ENCODE peak calls at places on chromosomes 2 and 18, in nine cellular contexts. B is CD8-positive, alpha-beta T cell; Q is lung; X is cardiac muscle cell; F is esophagus squamous epithelium; S is effector memory CD4-positive, alpha-beta T cell; R is upper lobe of right lung; A is HCT116; P is PC-9. D is an unnamed sample. For H3K4me1 and H3K27me3, the result is how much of the 10 kb centered on the place peaks cover.

GRCh38 chr2:111624401-111625156 is 259.4 kb downstream of the ANAPC1 start:
- DNase-seq in B (no peak), Q (no peak), X (peak), F (no peak), S (no peak), R (no peak), A (no peak), P (peak), D (no peak)

GRCh38 chr2:40123321-40123720 is 328.6 kb downstream of the SLC8A1 start:
- DNase-seq in B (no peak), Q (no peak), X (no peak), F (no peak), S (no peak), R (no peak), A (no peak), P (no peak), D (no peak)

GRCh38 chr2:39629646-39630045 is 36.1 kb upstream of the TMEM178A start:
- DNase-seq in B (no peak), Q (no peak), X (no peak), F (no peak), S (no peak), R (no peak), A (no peak), P (no peak), D (no peak)

GRCh38 chr2:150140777-150141176 is 346.7 kb downstream of the RND3 start:
- DNase-seq in B (no peak), Q (no peak), X (no peak), F (no peak), S (no peak), R (no peak), A (no peak), P (no peak), D (no peak)

GRCh38 chr2:113157897-113158753 is 15.6 kb upstream of the PSD4 start:
- DNase-seq in B (no peak), Q (peak), X (peak), F (no peak), S (no peak), R (no peak), A (no peak), P (peak), D (peak)

GRCh38 chr2:134231965-134232340 is 21.9 kb upstream of the MGAT5 start:
- DNase-seq in B (no peak), Q (no peak), X (no peak), F (no peak), S (no peak), R (no peak), A (no peak), P (no peak), D (no peak)

GRCh38 chr2:120066708-120067547 is 54.1 kb downstream of the EPB41L5 start:
- DNase-seq in B (no peak), Q (peak), X (peak), F (no peak), S (no peak), R (no peak), A (no peak), P (peak), D (peak)

GRCh38 chr2:176109226-176109954 is 2.3 kb downstream of the HOXD11 start:
- DNase-seq in B (no peak), Q (no peak), X (no peak), F (no peak), S (no peak), R (no peak), A (no peak), P (no peak), D (no peak)

GRCh38 chr2:168456526-168457176 is 579 bp downstream of the CERS6 start:
- DNase-seq in B (no peak), Q (peak), X (peak), F (no peak), S (no peak), R (peak), A (no peak), P (no peak), D (peak)

GRCh38 chr2:117835990-117836760 is 21.7 kb downstream of the DDX18 start:
- DNase-seq in B (peak), Q (peak), X (peak), F (peak), S (no peak), R (peak), A (no peak), P (no peak), D (peak)

GRCh38 chr2:30266051-30266621 is 34.8 kb downstream of the LBH start:
- DNase-seq in B (peak), Q (peak), X (peak), F (no peak), S (peak), R (no peak), A (no peak), P (no peak), D (peak)

GRCh38 chr2:207937818-207938217 is 87.5 kb downstream of the PLEKHM3 start:
- DNase-seq in B (no peak), Q (no peak), X (peak), F (no peak), S (no peak), R (no peak), A (no peak), P (no peak), D (no peak)

GRCh38 chr2:30385327-30385726 is 61.7 kb upstream of the LCLAT1 start:
- DNase-seq in B (no peak), Q (no peak), X (peak), F (no peak), S (no peak), R (no peak), A (no peak), P (no peak), D (no peak)

GRCh38 chr2:57107353-57107752 is 923.6 kb downstream of the CCDC85A start:
- DNase-seq in B (no peak), Q (no peak), X (no peak), F (no peak), S (no peak), R (no peak), A (no peak), P (no peak), D (no peak)

GRCh38 chr18:63067939-63068338 is 251.6 kb downstream of the BCL2 start:
- DNase-seq in B (no peak), Q (no peak), X (no peak), F (no peak), S (no peak), R (no peak), A (no peak), P (no peak), D (no peak)

GRCh38 chr2:221731432-221731831 is 159.3 kb upstream of the EPHA4 start:
- DNase-seq in B (no peak), Q (no peak), X (no peak), F (no peak), S (no peak), R (no peak), A (no peak), P (peak), D (no peak)

GRCh38 chr2:172253190-172254052 is 150.7 kb upstream of the DLX2 start:
- DNase-seq in B (no peak), Q (peak), X (peak), F (no peak), S (peak), R (no peak), A (peak), P (peak), D (peak)

GRCh38 chr2:226794077-226794670 is 5.4 kb downstream of the IRS1 start:
- DNase-seq in B (no peak), Q (no peak), X (no peak), F (no peak), S (no peak), R (no peak), A (no peak), P (peak), D (no peak)

GRCh38 chr2:62196278-62196901 is 475 bp downstream of the B3GNT2 start:
- DNase-seq in B (no peak), Q (peak), X (no peak), F (no peak), S (peak), R (peak), A (no peak), P (peak), D (peak)

GRCh38 chr2:159300586-159300985 is 14.1 kb upstream of the WDSUB1 start:
- DNase-seq in B (no peak), Q (no peak), X (no peak), F (no peak), S (no peak), R (no peak), A (no peak), P (no peak), D (peak)

GRCh38 chr2:23757686-23758433 is 169.1 kb downstream of the ATAD2B start:
- DNase-seq in B (no peak), Q (no peak), X (peak), F (no peak), S (no peak), R (no peak), A (peak), P (peak), D (peak)

GRCh38 chr2:16225071-16225470 is 284.7 kb downstream of the MYCN start:
- DNase-seq in B (no peak), Q (no peak), X (no peak), F (no peak), S (no peak), R (peak), A (no peak), P (no peak), D (no peak)

GRCh38 chr18:65750421-65751144 is at the start of gene CDH7:
- DNase-seq in B (no peak), Q (no peak), X (no peak), F (no peak), S (no peak), R (peak), A (no peak), P (no peak), D (no peak)

GRCh38 chr2:133504566-133505505 is 63.4 kb downstream of the NCKAP5 start:
- DNase-seq in B (no peak), Q (no peak), X (peak), F (no peak), S (no peak), R (no peak), A (no peak), P (no peak), D (peak)

GRCh38 chr2:145186303-145186702 is 666.4 kb upstream of the ZEB2 start:
- DNase-seq in B (no peak), Q (no peak), X (no peak), F (no peak), S (no peak), R (no peak), A (no peak), P (no peak), D (no peak)

GRCh38 chr18:62596145-62597005 is 73.5 kb downstream of the ZCCHC2 start:
- DNase-seq in B (no peak), Q (no peak), X (peak), F (no peak), S (no peak), R (no peak), A (no peak), P (peak), D (no peak)

GRCh38 chr18:33097126-33097525 is 324.3 kb upstream of the KLHL14 start:
- DNase-seq in B (no peak), Q (no peak), X (no peak), F (no peak), S (no peak), R (no peak), A (no peak), P (no peak), D (no peak)

GRCh38 chr2:196172976-196173375 is 1.6 kb upstream of the STK17B start:
- DNase-seq in B (no peak), Q (no peak), X (no peak), F (no peak), S (no peak), R (no peak), A (no peak), P (no peak), D (no peak)

GRCh38 chr18:9323750-9324445 is 10.7 kb upstream of the TWSG1 start:
- DNase-seq in B (no peak), Q (no peak), X (peak), F (no peak), S (no peak), R (no peak), A (no peak), P (no peak), D (no peak)

GRCh38 chr2:2845796-2846315 is 514.8 kb upstream of the MYT1L start:
- DNase-seq in B (no peak), Q (no peak), X (no peak), F (no peak), S (no peak), R (peak), A (no peak), P (no peak), D (no peak)

GRCh38 chr2:237498341-237498740 is 11.3 kb downstream of the MLPH start:
- DNase-seq in B (no peak), Q (no peak), X (no peak), F (no peak), S (no peak), R (peak), A (no peak), P (no peak), D (no peak)
- H3K4me1 ChIP-seq in B (under half), Q (under half), X (under half), F (under half), S (under half), R (under half), A (half or more), P (half or more), D (under half)

GRCh38 chr2:240737958-240738357 is 46.3 kb downstream of the AQP12A start:
- DNase-seq in B (no peak), Q (no peak), X (no peak), F (no peak), S (no peak), R (no peak), A (no peak), P (no peak), D (no peak)
- H3K27me3 ChIP-seq in B (under half), Q (under half), X (under half), F (half or more), S (under half), R (under half), A (under half), P (under half), D (under half)

DNA sequence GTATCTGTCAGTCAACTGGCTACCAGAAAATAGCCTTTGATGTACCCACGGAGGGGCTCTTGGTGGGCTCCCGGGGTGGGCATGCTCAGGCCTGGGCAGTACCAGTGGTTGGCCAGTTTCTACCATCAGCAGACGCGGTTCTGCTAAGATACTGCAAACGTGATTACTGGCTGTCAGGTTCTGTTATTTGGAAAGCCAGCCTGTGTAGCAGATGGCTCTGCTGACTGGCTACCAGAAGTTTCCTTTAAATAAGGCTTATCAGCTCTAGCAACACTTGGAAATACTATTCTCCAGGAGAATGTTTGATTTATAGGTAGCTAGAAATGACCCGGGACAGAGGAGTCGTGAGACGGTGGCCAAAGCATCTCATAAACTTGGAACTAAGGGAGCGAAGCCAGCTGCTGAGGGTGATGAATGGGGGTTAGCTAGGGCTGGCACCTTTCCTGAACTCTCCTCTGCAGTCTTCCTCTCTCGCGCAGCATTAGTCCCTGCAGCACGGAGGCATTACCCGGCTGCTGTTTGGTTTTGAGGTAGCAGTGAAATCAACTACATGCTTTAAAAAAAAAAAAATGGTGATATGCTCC is 171.9 kb downstream of the AGAP1 start:
- DNase-seq in B (no peak), Q (no peak), X (peak), F (no peak), S (no peak), R (no peak), A (no peak), P (no peak), D (no peak)
- H3K27ac ChIP-seq in B (no peak), Q (no peak), X (no peak), F (peak), S (no peak), R (no peak), A (no peak), P (no peak), D (no peak)

DNA sequence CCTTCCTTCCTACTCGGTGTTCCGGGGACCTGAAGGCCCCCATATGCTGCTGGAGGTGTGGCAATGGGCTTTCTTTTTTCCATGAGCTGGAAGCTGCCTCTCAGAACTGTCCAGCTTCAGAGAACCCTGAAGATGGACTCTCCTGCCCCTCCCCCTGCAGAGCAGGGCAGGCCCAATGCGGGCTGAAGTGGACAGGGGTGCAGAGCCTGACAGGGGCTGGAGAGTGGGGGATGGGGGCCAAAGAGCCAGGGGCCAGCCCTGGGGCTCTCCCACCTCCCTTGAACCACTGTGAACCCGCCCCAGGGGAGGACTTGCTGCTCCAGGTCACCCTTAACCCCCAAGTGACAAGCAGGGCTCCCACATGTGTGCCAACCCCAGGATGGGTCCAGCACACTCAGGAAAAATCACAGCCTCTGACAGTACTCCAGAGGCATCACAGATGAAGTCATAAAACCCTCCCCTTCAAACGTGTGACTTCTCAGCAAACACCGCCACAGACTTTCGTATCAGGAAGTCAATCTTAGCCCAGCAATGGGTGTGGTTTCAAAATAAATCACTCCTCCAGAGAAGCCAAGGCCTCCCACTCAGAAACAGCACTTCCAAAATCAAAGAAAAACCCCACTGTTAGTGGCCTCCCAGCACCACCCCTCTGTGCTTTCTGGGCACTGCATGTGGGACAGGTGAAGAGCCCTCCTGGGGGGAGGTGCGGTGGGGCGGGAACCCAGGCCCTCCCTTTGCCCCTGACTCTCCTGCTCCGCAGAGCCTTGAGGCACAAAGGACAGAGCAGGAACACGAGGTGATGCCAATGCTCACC is 135.8 kb downstream of the HDAC4 start:
- DNase-seq in B (peak), Q (peak), X (peak), F (no peak), S (peak), R (peak), A (peak), P (peak), D (peak)
- H3K4me1 ChIP-seq in B (half or more), Q (half or more), X (under half), F (half or more), S (half or more), R (half or more), A (half or more), P (under half), D (under half)

GRCh38 chr2:127680706-127681287 is 5.5 kb upstream of the LIMS2 start:
- DNase-seq in B (no peak), Q (no peak), X (no peak), F (no peak), S (no peak), R (no peak), A (no peak), P (no peak), D (no peak)

GRCh38 chr2:127676906-127677305 is 1.6 kb upstream of the LIMS2 start:
- DNase-seq in B (no peak), Q (no peak), X (no peak), F (no peak), S (no peak), R (no peak), A (no peak), P (no peak), D (no peak)

GRCh38 chr2:127679680-127680361 is 4.5 kb upstream of the LIMS2 start:
- DNase-seq in B (no peak), Q (no peak), X (no peak), F (no peak), S (no peak), R (no peak), A (no peak), P (no peak), D (no peak)

GRCh38 chr2:127678531-127678930 is 3.2 kb upstream of the LIMS2 start:
- DNase-seq in B (no peak), Q (no peak), X (no peak), F (no peak), S (no peak), R (no peak), A (no peak), P (no peak), D (no peak)

GRCh38 chr2:127678991-127679390 is 3.7 kb upstream of the LIMS2 start:
- DNase-seq in B (no peak), Q (no peak), X (no peak), F (no peak), S (no peak), R (no peak), A (no peak), P (no peak), D (no peak)
- H3K27me3 ChIP-seq in B (under half), Q (under half), X (under half), F (under half), S (under half), R (under half), A (under half), P (under half), D (under half)

GRCh38 chr2:152717242-152718046 is at the start of gene PRPF40A:
- DNase-seq in B (peak), Q (peak), X (peak), F (peak), S (peak), R (peak), A (peak), P (peak), D (peak)
- H3K27ac ChIP-seq in B (peak), Q (peak), X (peak), F (peak), S (peak), R (peak), A (peak), P (peak), D (peak)

GRCh38 chr2:152409691-152410597 is 75.0 kb downstream of the FMNL2 start:
- DNase-seq in B (no peak), Q (no peak), X (peak), F (no peak), S (no peak), R (no peak), A (no peak), P (no peak), D (no peak)

GRCh38 chr2:152407204-152407721 is 72.3 kb downstream of the FMNL2 start:
- DNase-seq in B (no peak), Q (no peak), X (peak), F (no peak), S (no peak), R (no peak), A (no peak), P (no peak), D (no peak)

GRCh38 chr2:152406836-152407161 is 71.8 kb downstream of the FMNL2 start:
- DNase-seq in B (no peak), Q (no peak), X (no peak), F (no peak), S (no peak), R (no peak), A (no peak), P (no peak), D (no peak)

GRCh38 chr2:152407806-152408205 is 72.8 kb downstream of the FMNL2 start:
- DNase-seq in B (no peak), Q (no peak), X (no peak), F (no peak), S (no peak), R (no peak), A (no peak), P (no peak), D (no peak)

GRCh38 chr2:152408260-152408659 is 73.3 kb downstream of the FMNL2 start:
- DNase-seq in B (no peak), Q (no peak), X (no peak), F (no peak), S (no peak), R (no peak), A (no peak), P (no peak), D (no peak)
- H3K4me1 ChIP-seq in B (under half), Q (under half), X (under half), F (under half), S (under half), R (half or more), A (half or more), P (half or more), D (under half)

GRCh38 chr2:188430705-188431104 is 139.0 kb downstream of the GULP1 start:
- DNase-seq in B (no peak), Q (no peak), X (no peak), F (no peak), S (no peak), R (no peak), A (no peak), P (no peak), D (no peak)
- H3K27me3 ChIP-seq in B (under half), Q (under half), X (under half), F (under half), S (under half), R (under half), A (under half), P (under half), D (under half)

GRCh38 chr2:42052702-42053481 is 5.1 kb downstream of the PKDCC start:
- DNase-seq in B (no peak), Q (peak), X (peak), F (no peak), S (no peak), R (no peak), A (no peak), P (no peak), D (no peak)
- H3K27ac ChIP-seq in B (no peak), Q (peak), X (peak), F (peak), S (no peak), R (peak), A (no peak), P (no peak), D (no peak)

GRCh38 chr2:238288650-238289573 is 502 bp upstream of the PER2 start:
- DNase-seq in B (peak), Q (peak), X (peak), F (peak), S (peak), R (peak), A (peak), P (peak), D (peak)

GRCh38 chr2:238289574-238289973 is 1.2 kb upstream of the PER2 start:
- DNase-seq in B (no peak), Q (no peak), X (peak), F (no peak), S (no peak), R (no peak), A (no peak), P (no peak), D (no peak)

GRCh38 chr2:238290715-238291549 is 2.5 kb upstream of the PER2 start:
- DNase-seq in B (no peak), Q (no peak), X (no peak), F (no peak), S (no peak), R (no peak), A (no peak), P (no peak), D (no peak)

GRCh38 chr2:238291550-238292281 is 3.3 kb upstream of the PER2 start:
- DNase-seq in B (no peak), Q (no peak), X (no peak), F (no peak), S (no peak), R (no peak), A (no peak), P (no peak), D (no peak)

GRCh38 chr2:238290079-238290478 is 1.7 kb upstream of the PER2 start:
- DNase-seq in B (no peak), Q (peak), X (peak), F (peak), S (no peak), R (no peak), A (peak), P (peak), D (peak)
- H3K4me1 ChIP-seq in B (under half), Q (under half), X (under half), F (under half), S (under half), R (under half), A (under half), P (under half), D (under half)